ENCODE peak calls at places on chromosomes 5 and 9, in ten cellular contexts. One of them, this sample, is unnamed.

GRCh38 chr5:85000671-85001070 is 616.0 kb upstream of the EDIL3 start:
- DNase-seq in A549: no peak
- DNase-seq in neural progenitor cell: no peak
- DNase-seq in WERI-Rb-1: no peak
- DNase-seq in mesothelial cell of epicardium: no peak
- DNase-seq in tibial artery: no peak
- DNase-seq in foreskin fibroblast: no peak
- DNase-seq in epithelial cell of proximal tubule: no peak
- DNase-seq in astrocyte of the spinal cord: peak
- DNase-seq in kidney epithelial cell: no peak
- DNase-seq in this sample: no peak

GRCh38 chr5:34941936-34942335 is 12.6 kb downstream of the DNAJC21 start:
- DNase-seq in foreskin fibroblast: no peak
- DNase-seq in neural progenitor cell: no peak
- DNase-seq in tibial artery: no peak
- DNase-seq in A549: no peak
- DNase-seq in mesothelial cell of epicardium: no peak
- DNase-seq in astrocyte of the spinal cord: peak
- DNase-seq in epithelial cell of proximal tubule: no peak
- DNase-seq in WERI-Rb-1: no peak
- DNase-seq in kidney epithelial cell: no peak
- DNase-seq in this sample: no peak

GRCh38 chr9:110952018-110952864 is 86.0 kb downstream of the LPAR1 start:
- DNase-seq in astrocyte of the spinal cord: no peak
- DNase-seq in A549: no peak
- DNase-seq in foreskin fibroblast: no peak
- DNase-seq in epithelial cell of proximal tubule: no peak
- DNase-seq in mesothelial cell of epicardium: no peak
- DNase-seq in tibial artery: no peak
- DNase-seq in neural progenitor cell: no peak
- DNase-seq in kidney epithelial cell: no peak
- DNase-seq in WERI-Rb-1: no peak
- DNase-seq in this sample: no peak

GRCh38 chr9:4547016-4547415 is 56.7 kb downstream of the SLC1A1 start:
- DNase-seq in neural progenitor cell: no peak
- DNase-seq in foreskin fibroblast: peak
- DNase-seq in WERI-Rb-1: no peak
- DNase-seq in astrocyte of the spinal cord: peak
- DNase-seq in epithelial cell of proximal tubule: no peak
- DNase-seq in tibial artery: no peak
- DNase-seq in kidney epithelial cell: no peak
- DNase-seq in A549: no peak
- DNase-seq in mesothelial cell of epicardium: no peak
- DNase-seq in this sample: no peak

GRCh38 chr5:168296687-168297086 is 5.2 kb downstream of the WWC1 start:
- DNase-seq in foreskin fibroblast: no peak
- DNase-seq in neural progenitor cell: no peak
- DNase-seq in WERI-Rb-1: no peak
- DNase-seq in astrocyte of the spinal cord: no peak
- DNase-seq in epithelial cell of proximal tubule: no peak
- DNase-seq in mesothelial cell of epicardium: no peak
- DNase-seq in kidney epithelial cell: no peak
- DNase-seq in tibial artery: no peak
- DNase-seq in A549: no peak
- DNase-seq in this sample: no peak

GRCh38 chr9:136931615-136932130 is 12.9 kb downstream of the FBXW5 start:
- DNase-seq in tibial artery: no peak
- DNase-seq in WERI-Rb-1: no peak
- DNase-seq in neural progenitor cell: no peak
- DNase-seq in astrocyte of the spinal cord: no peak
- DNase-seq in kidney epithelial cell: no peak
- DNase-seq in foreskin fibroblast: no peak
- DNase-seq in mesothelial cell of epicardium: no peak
- DNase-seq in epithelial cell of proximal tubule: no peak
- DNase-seq in A549: no peak
- DNase-seq in this sample: no peak

GRCh38 chr5:6551287-6551954 is 81.4 kb downstream of the NSUN2 start:
- DNase-seq in mesothelial cell of epicardium: no peak
- DNase-seq in kidney epithelial cell: no peak
- DNase-seq in astrocyte of the spinal cord: peak
- DNase-seq in neural progenitor cell: no peak
- DNase-seq in A549: no peak
- DNase-seq in foreskin fibroblast: no peak
- DNase-seq in WERI-Rb-1: no peak
- DNase-seq in tibial artery: peak
- DNase-seq in epithelial cell of proximal tubule: no peak
- DNase-seq in this sample: no peak

GRCh38 chr5:128905225-128906110 is 59.8 kb upstream of the SLC27A6 start:
- DNase-seq in astrocyte of the spinal cord: peak
- DNase-seq in mesothelial cell of epicardium: no peak
- DNase-seq in tibial artery: no peak
- DNase-seq in WERI-Rb-1: peak
- DNase-seq in kidney epithelial cell: peak
- DNase-seq in foreskin fibroblast: peak
- DNase-seq in neural progenitor cell: peak
- DNase-seq in A549: peak
- DNase-seq in epithelial cell of proximal tubule: peak
- DNase-seq in this sample: no peak

GRCh38 chr5:88885043-88885442 is 2.1 kb upstream of the MEF2C start:
- DNase-seq in astrocyte of the spinal cord: no peak
- DNase-seq in neural progenitor cell: no peak
- DNase-seq in kidney epithelial cell: no peak
- DNase-seq in A549: no peak
- DNase-seq in epithelial cell of proximal tubule: no peak
- DNase-seq in WERI-Rb-1: no peak
- DNase-seq in mesothelial cell of epicardium: no peak
- DNase-seq in foreskin fibroblast: no peak
- DNase-seq in tibial artery: no peak
- DNase-seq in this sample: no peak

GRCh38 chr5:33688041-33688980 is 203.5 kb downstream of the ADAMTS12 start:
- DNase-seq in tibial artery: no peak
- DNase-seq in neural progenitor cell: no peak
- DNase-seq in WERI-Rb-1: no peak
- DNase-seq in A549: no peak
- DNase-seq in kidney epithelial cell: no peak
- DNase-seq in foreskin fibroblast: no peak
- DNase-seq in astrocyte of the spinal cord: peak
- DNase-seq in mesothelial cell of epicardium: no peak
- DNase-seq in epithelial cell of proximal tubule: no peak
- DNase-seq in this sample: no peak

GRCh38 chr5:116274251-116274650 is 189.4 kb downstream of the COMMD10 start:
- DNase-seq in epithelial cell of proximal tubule: no peak
- DNase-seq in WERI-Rb-1: no peak
- DNase-seq in mesothelial cell of epicardium: no peak
- DNase-seq in tibial artery: no peak
- DNase-seq in neural progenitor cell: no peak
- DNase-seq in foreskin fibroblast: no peak
- DNase-seq in kidney epithelial cell: no peak
- DNase-seq in astrocyte of the spinal cord: no peak
- DNase-seq in A549: no peak
- DNase-seq in this sample: no peak

GRCh38 chr5:127297348-127298035 is 6.9 kb downstream of the MEGF10 start:
- DNase-seq in mesothelial cell of epicardium: no peak
- DNase-seq in tibial artery: no peak
- DNase-seq in WERI-Rb-1: no peak
- DNase-seq in kidney epithelial cell: no peak
- DNase-seq in astrocyte of the spinal cord: no peak
- DNase-seq in epithelial cell of proximal tubule: no peak
- DNase-seq in A549: no peak
- DNase-seq in neural progenitor cell: no peak
- DNase-seq in foreskin fibroblast: no peak
- DNase-seq in this sample: no peak

GRCh38 chr9:68416891-68417570 is 60.6 kb downstream of the PGM5 start:
- DNase-seq in epithelial cell of proximal tubule: no peak
- DNase-seq in WERI-Rb-1: peak
- DNase-seq in kidney epithelial cell: no peak
- DNase-seq in mesothelial cell of epicardium: no peak
- DNase-seq in neural progenitor cell: peak
- DNase-seq in foreskin fibroblast: no peak
- DNase-seq in astrocyte of the spinal cord: no peak
- DNase-seq in tibial artery: no peak
- DNase-seq in A549: peak
- DNase-seq in this sample: no peak

GRCh38 chr5:173901705-173902104 is 13.6 kb downstream of the CPEB4 start:
- DNase-seq in astrocyte of the spinal cord: no peak
- DNase-seq in foreskin fibroblast: no peak
- DNase-seq in mesothelial cell of epicardium: no peak
- DNase-seq in kidney epithelial cell: no peak
- DNase-seq in tibial artery: no peak
- DNase-seq in WERI-Rb-1: no peak
- DNase-seq in A549: no peak
- DNase-seq in neural progenitor cell: no peak
- DNase-seq in epithelial cell of proximal tubule: no peak
- DNase-seq in this sample: no peak

GRCh38 chr9:116269250-116269649 is 115.7 kb downstream of the PAPPA start:
- DNase-seq in astrocyte of the spinal cord: no peak
- DNase-seq in A549: no peak
- DNase-seq in WERI-Rb-1: no peak
- DNase-seq in kidney epithelial cell: no peak
- DNase-seq in epithelial cell of proximal tubule: no peak
- DNase-seq in tibial artery: no peak
- DNase-seq in neural progenitor cell: no peak
- DNase-seq in foreskin fibroblast: peak
- DNase-seq in mesothelial cell of epicardium: no peak
- DNase-seq in this sample: no peak

GRCh38 chr5:52339285-52339684 is 448.4 kb upstream of the ITGA1 start:
- DNase-seq in neural progenitor cell: no peak
- DNase-seq in epithelial cell of proximal tubule: no peak
- DNase-seq in A549: no peak
- DNase-seq in mesothelial cell of epicardium: no peak
- DNase-seq in foreskin fibroblast: no peak
- DNase-seq in astrocyte of the spinal cord: no peak
- DNase-seq in kidney epithelial cell: no peak
- DNase-seq in tibial artery: no peak
- DNase-seq in WERI-Rb-1: no peak
- DNase-seq in this sample: no peak

GRCh38 chr9:98207606-98208005 is 15.2 kb upstream of the CORO2A start:
- DNase-seq in WERI-Rb-1: no peak
- DNase-seq in foreskin fibroblast: no peak
- DNase-seq in astrocyte of the spinal cord: no peak
- DNase-seq in epithelial cell of proximal tubule: no peak
- DNase-seq in A549: no peak
- DNase-seq in neural progenitor cell: no peak
- DNase-seq in mesothelial cell of epicardium: no peak
- DNase-seq in kidney epithelial cell: no peak
- DNase-seq in tibial artery: no peak
- DNase-seq in this sample: no peak
- TF ChIP-seq CTCF in WERI-Rb-1: peak
- TF ChIP-seq CTCF in foreskin fibroblast: peak
- TF ChIP-seq CTCF in astrocyte of the spinal cord: no peak
- TF ChIP-seq CTCF in epithelial cell of proximal tubule: no peak
- TF ChIP-seq CTCF in A549: no peak
- TF ChIP-seq CTCF in neural progenitor cell: no peak
- TF ChIP-seq CTCF in mesothelial cell of epicardium: no peak
- TF ChIP-seq CTCF in kidney epithelial cell: no peak
- TF ChIP-seq CTCF in tibial artery: no peak
- TF ChIP-seq CTCF in this sample: no peak

DNA sequence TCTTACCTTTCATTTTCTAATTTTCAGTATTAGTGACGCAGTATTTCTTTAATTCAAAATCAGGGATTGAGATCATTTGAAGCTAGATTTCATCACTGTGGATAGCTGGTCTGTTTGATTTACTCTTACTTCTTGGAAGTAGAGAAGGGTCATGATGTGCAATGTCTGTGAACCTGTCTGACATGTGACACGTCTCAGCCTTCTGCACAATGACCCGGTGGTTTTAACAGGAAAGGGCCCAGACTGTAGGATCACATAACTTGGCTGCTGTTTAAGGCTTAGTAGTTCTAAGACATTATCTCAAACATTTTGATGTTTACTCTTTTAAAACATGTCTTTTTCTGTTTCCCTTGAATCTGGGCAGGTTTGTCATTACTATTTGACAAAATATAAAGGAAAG is 823.3 kb upstream of the NUDT12 start:
- DNase-seq in kidney epithelial cell: no peak
- DNase-seq in A549: peak
- DNase-seq in tibial artery: no peak
- DNase-seq in neural progenitor cell: no peak
- DNase-seq in foreskin fibroblast: no peak
- DNase-seq in mesothelial cell of epicardium: no peak
- DNase-seq in epithelial cell of proximal tubule: no peak
- DNase-seq in astrocyte of the spinal cord: no peak
- DNase-seq in WERI-Rb-1: no peak
- DNase-seq in this sample: no peak
- TF ChIP-seq CTCF in kidney epithelial cell: no peak
- TF ChIP-seq CTCF in A549: no peak
- TF ChIP-seq CTCF in tibial artery: no peak
- TF ChIP-seq CTCF in neural progenitor cell: no peak
- TF ChIP-seq CTCF in foreskin fibroblast: no peak
- TF ChIP-seq CTCF in mesothelial cell of epicardium: no peak
- TF ChIP-seq CTCF in epithelial cell of proximal tubule: no peak
- TF ChIP-seq CTCF in astrocyte of the spinal cord: no peak
- TF ChIP-seq CTCF in WERI-Rb-1: no peak
- TF ChIP-seq CTCF in this sample: no peak

DNA sequence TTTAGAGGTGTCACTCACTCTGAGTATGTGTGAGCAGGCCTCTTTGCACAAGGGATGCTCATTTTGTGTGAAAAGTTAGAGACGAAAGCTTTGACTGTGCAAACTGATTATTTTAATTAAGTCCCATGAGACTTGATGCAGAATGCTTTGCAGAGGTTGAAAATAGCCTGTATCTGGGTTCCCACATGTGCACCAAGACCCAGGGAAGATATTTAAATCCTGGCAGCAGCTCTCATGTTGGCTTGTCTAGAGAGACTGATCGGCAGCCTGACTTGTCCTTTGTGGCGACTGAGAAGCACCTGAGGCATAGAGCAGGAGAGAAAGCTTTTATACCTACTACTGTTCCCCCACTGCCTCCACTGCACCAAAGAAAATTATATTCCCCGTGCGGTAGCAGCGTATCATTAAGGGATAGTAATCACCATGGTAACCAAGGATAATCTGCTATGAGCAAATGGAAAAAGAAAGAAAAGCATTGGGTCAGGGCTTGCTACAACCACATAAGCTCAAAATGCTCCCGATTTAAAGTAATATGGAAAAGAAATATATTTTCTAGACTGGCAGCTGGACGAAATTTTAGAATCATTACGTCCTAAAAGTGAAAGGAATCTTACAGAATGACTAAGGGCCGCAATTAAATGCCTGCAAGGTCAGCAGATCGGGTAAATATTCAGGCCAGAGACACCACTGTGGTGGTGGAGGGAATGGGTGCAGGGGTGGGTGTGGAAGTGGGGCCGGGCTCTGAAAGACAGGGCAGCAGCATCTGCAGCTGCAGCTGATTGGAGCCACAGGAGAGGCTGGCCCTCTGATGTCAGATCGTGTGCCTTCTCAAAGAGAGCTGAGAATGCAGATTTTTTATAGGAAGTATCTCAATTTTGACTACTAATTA is 135.3 kb upstream of the EPB41L4A start:
- DNase-seq in WERI-Rb-1: no peak
- DNase-seq in neural progenitor cell: no peak
- DNase-seq in epithelial cell of proximal tubule: no peak
- DNase-seq in astrocyte of the spinal cord: no peak
- DNase-seq in A549: no peak
- DNase-seq in kidney epithelial cell: no peak
- DNase-seq in foreskin fibroblast: peak
- DNase-seq in mesothelial cell of epicardium: no peak
- DNase-seq in tibial artery: no peak
- DNase-seq in this sample: no peak
- TF ChIP-seq CTCF in WERI-Rb-1: no peak
- TF ChIP-seq CTCF in neural progenitor cell: no peak
- TF ChIP-seq CTCF in epithelial cell of proximal tubule: no peak
- TF ChIP-seq CTCF in astrocyte of the spinal cord: no peak
- TF ChIP-seq CTCF in A549: no peak
- TF ChIP-seq CTCF in kidney epithelial cell: no peak
- TF ChIP-seq CTCF in foreskin fibroblast: no peak
- TF ChIP-seq CTCF in mesothelial cell of epicardium: no peak
- TF ChIP-seq CTCF in tibial artery: no peak
- TF ChIP-seq CTCF in this sample: no peak

GRCh38 chr5:122076023-122076422 is 2.0 kb downstream of the LOX start:
- DNase-seq in epithelial cell of proximal tubule: no peak
- DNase-seq in kidney epithelial cell: no peak
- DNase-seq in astrocyte of the spinal cord: peak
- DNase-seq in A549: no peak
- DNase-seq in neural progenitor cell: no peak
- DNase-seq in WERI-Rb-1: no peak
- DNase-seq in mesothelial cell of epicardium: no peak
- DNase-seq in foreskin fibroblast: no peak
- DNase-seq in tibial artery: no peak
- DNase-seq in this sample: no peak
- TF ChIP-seq CTCF in epithelial cell of proximal tubule: no peak
- TF ChIP-seq CTCF in kidney epithelial cell: peak
- TF ChIP-seq CTCF in astrocyte of the spinal cord: peak
- TF ChIP-seq CTCF in A549: no peak
- TF ChIP-seq CTCF in neural progenitor cell: no peak
- TF ChIP-seq CTCF in WERI-Rb-1: no peak
- TF ChIP-seq CTCF in mesothelial cell of epicardium: no peak
- TF ChIP-seq CTCF in foreskin fibroblast: no peak
- TF ChIP-seq CTCF in tibial artery: no peak
- TF ChIP-seq CTCF in this sample: no peak